ENCODE peak calls at places on chromosome 10, in ten cellular contexts. One of them, this sample, is unnamed.

GRCh38 chr10:15092855-15093408 is 4.2 kb upstream of the RPP38 start:
- DNase-seq in head of caudate nucleus: no peak
- DNase-seq in stimulated activated CD8-positive, alpha-beta memory T cell treated with anti-CD3 and anti-CD28 coated beads, Interleukin-12 subunit alpha, Interleukin-12 subunit beta, amount 100 ng/mL, for 4 hours: no peak
- DNase-seq in GF-D8: no peak
- DNase-seq in fibroblast of mammary gland: no peak
- DNase-seq in kidney tubule cell: no peak
- DNase-seq in A549: no peak
- DNase-seq in stimulated activated CD4-positive, alpha-beta T cell treated with anti-CD3 and anti-CD28 coated beads, Interleukin-2, amount 100 ng/mL, for 24 hours: no peak
- DNase-seq in HFF-Myc: no peak
- DNase-seq in NCI-H460: no peak
- DNase-seq in this sample: no peak

GRCh38 chr10:101272229-101272868 is 43.1 kb upstream of the LBX1 start:
- DNase-seq in stimulated activated CD8-positive, alpha-beta memory T cell treated with anti-CD3 and anti-CD28 coated beads, Interleukin-12 subunit alpha, Interleukin-12 subunit beta, amount 100 ng/mL, for 4 hours: peak; percentile 20
- DNase-seq in head of caudate nucleus: peak; percentile 70
- DNase-seq in A549: peak; percentile 95
- DNase-seq in fibroblast of mammary gland: peak; percentile 64
- DNase-seq in stimulated activated CD4-positive, alpha-beta T cell treated with anti-CD3 and anti-CD28 coated beads, Interleukin-2, amount 100 ng/mL, for 24 hours: peak; percentile 71
- DNase-seq in GF-D8: no peak
- DNase-seq in NCI-H460: peak; percentile 75
- DNase-seq in kidney tubule cell: peak; percentile 67
- DNase-seq in HFF-Myc: peak; percentile 31
- DNase-seq in this sample: peak; percentile 61

GRCh38 chr10:71681977-71682376 is 37.6 kb downstream of the C10orf105 start:
- DNase-seq in head of caudate nucleus: no peak
- DNase-seq in GF-D8: no peak
- DNase-seq in kidney tubule cell: no peak
- DNase-seq in NCI-H460: no peak
- DNase-seq in stimulated activated CD8-positive, alpha-beta memory T cell treated with anti-CD3 and anti-CD28 coated beads, Interleukin-12 subunit alpha, Interleukin-12 subunit beta, amount 100 ng/mL, for 4 hours: no peak
- DNase-seq in fibroblast of mammary gland: no peak
- DNase-seq in A549: no peak
- DNase-seq in HFF-Myc: no peak
- DNase-seq in stimulated activated CD4-positive, alpha-beta T cell treated with anti-CD3 and anti-CD28 coated beads, Interleukin-2, amount 100 ng/mL, for 24 hours: no peak
- DNase-seq in this sample: no peak

GRCh38 chr10:61792921-61793320 is 108.6 kb upstream of the ARID5B start:
- DNase-seq in GF-D8: no peak
- DNase-seq in A549: no peak
- DNase-seq in HFF-Myc: no peak
- DNase-seq in NCI-H460: no peak
- DNase-seq in stimulated activated CD8-positive, alpha-beta memory T cell treated with anti-CD3 and anti-CD28 coated beads, Interleukin-12 subunit alpha, Interleukin-12 subunit beta, amount 100 ng/mL, for 4 hours: no peak
- DNase-seq in fibroblast of mammary gland: no peak
- DNase-seq in kidney tubule cell: no peak
- DNase-seq in head of caudate nucleus: no peak
- DNase-seq in stimulated activated CD4-positive, alpha-beta T cell treated with anti-CD3 and anti-CD28 coated beads, Interleukin-2, amount 100 ng/mL, for 24 hours: no peak
- DNase-seq in this sample: no peak

GRCh38 chr10:3935141-3935540 is 150.1 kb upstream of the KLF6 start:
- DNase-seq in GF-D8: no peak
- DNase-seq in NCI-H460: no peak
- DNase-seq in A549: no peak
- DNase-seq in stimulated activated CD4-positive, alpha-beta T cell treated with anti-CD3 and anti-CD28 coated beads, Interleukin-2, amount 100 ng/mL, for 24 hours: peak; percentile 77
- DNase-seq in kidney tubule cell: peak; percentile 51
- DNase-seq in HFF-Myc: no peak
- DNase-seq in fibroblast of mammary gland: peak; percentile 92
- DNase-seq in head of caudate nucleus: no peak
- DNase-seq in stimulated activated CD8-positive, alpha-beta memory T cell treated with anti-CD3 and anti-CD28 coated beads, Interleukin-12 subunit alpha, Interleukin-12 subunit beta, amount 100 ng/mL, for 4 hours: peak; percentile 33
- DNase-seq in this sample: no peak

GRCh38 chr10:110016037-110016436 is 8.3 kb downstream of the ADD3 start:
- DNase-seq in A549: peak; percentile 8
- DNase-seq in stimulated activated CD4-positive, alpha-beta T cell treated with anti-CD3 and anti-CD28 coated beads, Interleukin-2, amount 100 ng/mL, for 24 hours: no peak
- DNase-seq in kidney tubule cell: peak; percentile 25
- DNase-seq in head of caudate nucleus: no peak
- DNase-seq in fibroblast of mammary gland: peak; percentile 42
- DNase-seq in GF-D8: no peak
- DNase-seq in HFF-Myc: no peak
- DNase-seq in stimulated activated CD8-positive, alpha-beta memory T cell treated with anti-CD3 and anti-CD28 coated beads, Interleukin-12 subunit alpha, Interleukin-12 subunit beta, amount 100 ng/mL, for 4 hours: no peak
- DNase-seq in NCI-H460: no peak
- DNase-seq in this sample: no peak

GRCh38 chr10:86062647-86063145 is 303.9 kb downstream of the GRID1 start:
- DNase-seq in kidney tubule cell: no peak
- DNase-seq in A549: no peak
- DNase-seq in stimulated activated CD8-positive, alpha-beta memory T cell treated with anti-CD3 and anti-CD28 coated beads, Interleukin-12 subunit alpha, Interleukin-12 subunit beta, amount 100 ng/mL, for 4 hours: no peak
- DNase-seq in GF-D8: no peak
- DNase-seq in fibroblast of mammary gland: no peak
- DNase-seq in NCI-H460: no peak
- DNase-seq in stimulated activated CD4-positive, alpha-beta T cell treated with anti-CD3 and anti-CD28 coated beads, Interleukin-2, amount 100 ng/mL, for 24 hours: no peak
- DNase-seq in HFF-Myc: no peak
- DNase-seq in head of caudate nucleus: no peak
- DNase-seq in this sample: no peak

GRCh38 chr10:65628777-65629176 is 1297.1 kb upstream of the LRRTM3 start:
- DNase-seq in fibroblast of mammary gland: no peak
- DNase-seq in NCI-H460: no peak
- DNase-seq in stimulated activated CD8-positive, alpha-beta memory T cell treated with anti-CD3 and anti-CD28 coated beads, Interleukin-12 subunit alpha, Interleukin-12 subunit beta, amount 100 ng/mL, for 4 hours: no peak
- DNase-seq in stimulated activated CD4-positive, alpha-beta T cell treated with anti-CD3 and anti-CD28 coated beads, Interleukin-2, amount 100 ng/mL, for 24 hours: no peak
- DNase-seq in GF-D8: no peak
- DNase-seq in HFF-Myc: no peak
- DNase-seq in kidney tubule cell: no peak
- DNase-seq in A549: no peak
- DNase-seq in head of caudate nucleus: no peak
- DNase-seq in this sample: no peak

GRCh38 chr10:95606922-95607321 is 45.8 kb upstream of the SORBS1 start:
- DNase-seq in head of caudate nucleus: no peak
- DNase-seq in A549: no peak
- DNase-seq in stimulated activated CD8-positive, alpha-beta memory T cell treated with anti-CD3 and anti-CD28 coated beads, Interleukin-12 subunit alpha, Interleukin-12 subunit beta, amount 100 ng/mL, for 4 hours: no peak
- DNase-seq in NCI-H460: no peak
- DNase-seq in fibroblast of mammary gland: peak; percentile 27
- DNase-seq in GF-D8: no peak
- DNase-seq in kidney tubule cell: no peak
- DNase-seq in stimulated activated CD4-positive, alpha-beta T cell treated with anti-CD3 and anti-CD28 coated beads, Interleukin-2, amount 100 ng/mL, for 24 hours: no peak
- DNase-seq in HFF-Myc: no peak
- DNase-seq in this sample: no peak

GRCh38 chr10:26491934-26492333 is 53.8 kb downstream of the APBB1IP start:
- DNase-seq in A549: no peak
- DNase-seq in kidney tubule cell: no peak
- DNase-seq in GF-D8: no peak
- DNase-seq in stimulated activated CD8-positive, alpha-beta memory T cell treated with anti-CD3 and anti-CD28 coated beads, Interleukin-12 subunit alpha, Interleukin-12 subunit beta, amount 100 ng/mL, for 4 hours: no peak
- DNase-seq in stimulated activated CD4-positive, alpha-beta T cell treated with anti-CD3 and anti-CD28 coated beads, Interleukin-2, amount 100 ng/mL, for 24 hours: no peak
- DNase-seq in head of caudate nucleus: no peak
- DNase-seq in fibroblast of mammary gland: peak; percentile 53
- DNase-seq in NCI-H460: no peak
- DNase-seq in HFF-Myc: no peak
- DNase-seq in this sample: no peak

GRCh38 chr10:97789770-97790397 is 18.1 kb upstream of the SFRP5 start:
- DNase-seq in GF-D8: no peak
- DNase-seq in HFF-Myc: no peak
- DNase-seq in head of caudate nucleus: no peak
- DNase-seq in kidney tubule cell: no peak
- DNase-seq in fibroblast of mammary gland: no peak
- DNase-seq in A549: no peak
- DNase-seq in stimulated activated CD4-positive, alpha-beta T cell treated with anti-CD3 and anti-CD28 coated beads, Interleukin-2, amount 100 ng/mL, for 24 hours: no peak
- DNase-seq in stimulated activated CD8-positive, alpha-beta memory T cell treated with anti-CD3 and anti-CD28 coated beads, Interleukin-12 subunit alpha, Interleukin-12 subunit beta, amount 100 ng/mL, for 4 hours: no peak
- DNase-seq in NCI-H460: no peak
- DNase-seq in this sample: no peak

GRCh38 chr10:15472431-15473400 is 101.6 kb upstream of the FAM171A1 start:
- DNase-seq in HFF-Myc: no peak
- DNase-seq in head of caudate nucleus: no peak
- DNase-seq in stimulated activated CD4-positive, alpha-beta T cell treated with anti-CD3 and anti-CD28 coated beads, Interleukin-2, amount 100 ng/mL, for 24 hours: no peak
- DNase-seq in NCI-H460: no peak
- DNase-seq in fibroblast of mammary gland: peak; percentile 92
- DNase-seq in GF-D8: no peak
- DNase-seq in kidney tubule cell: no peak
- DNase-seq in stimulated activated CD8-positive, alpha-beta memory T cell treated with anti-CD3 and anti-CD28 coated beads, Interleukin-12 subunit alpha, Interleukin-12 subunit beta, amount 100 ng/mL, for 4 hours: no peak
- DNase-seq in A549: no peak
- DNase-seq in this sample: no peak

GRCh38 chr10:112721080-112721698 is 228.9 kb upstream of the TCF7L2 start:
- DNase-seq in head of caudate nucleus: peak; percentile 31
- DNase-seq in NCI-H460: peak; percentile 55
- DNase-seq in GF-D8: no peak
- DNase-seq in HFF-Myc: no peak
- DNase-seq in stimulated activated CD4-positive, alpha-beta T cell treated with anti-CD3 and anti-CD28 coated beads, Interleukin-2, amount 100 ng/mL, for 24 hours: no peak
- DNase-seq in fibroblast of mammary gland: peak; percentile 59
- DNase-seq in A549: peak; percentile 69
- DNase-seq in stimulated activated CD8-positive, alpha-beta memory T cell treated with anti-CD3 and anti-CD28 coated beads, Interleukin-12 subunit alpha, Interleukin-12 subunit beta, amount 100 ng/mL, for 4 hours: no peak
- DNase-seq in kidney tubule cell: peak; percentile 62
- DNase-seq in this sample: no peak

This sample was measured in HAP-1.